ENCODE peak calls at places on chromosomes 16 and 17, in four cellular contexts. N, A, C and E are unnamed samples.
A peak's percentile ranks its signal among the peaks of the same experiment; 100 is the strongest.

GRCh38 chr17:78416791-78417530 is 38.5 kb downstream of the PGS1 start:
- DNase-seq in N (no peak), A (no peak), C (no peak), E (no peak)

GRCh38 chr17:36920032-36921000 is 17.0 kb upstream of the LHX1 start:
- DNase-seq in N (peak; percentile 25), A (peak; percentile 65), C (no peak), E (no peak)

GRCh38 chr16:79508294-79508693 is 92.2 kb downstream of the MAF start:
- DNase-seq in N (no peak), A (no peak), C (no peak), E (peak; percentile 21)

GRCh38 chr16:4373909-4374742 is 2.5 kb downstream of the VASN start:
- DNase-seq in N (no peak), A (no peak), C (no peak), E (no peak)

GRCh38 chr16:56189990-56190902 is 1.0 kb upstream of the GNAO1 start:
- DNase-seq in N (no peak), A (no peak), C (no peak), E (no peak)

GRCh38 chr16:86931410-86931941 is 353.1 kb downstream of the FOXL1 start:
- DNase-seq in N (no peak), A (no peak), C (no peak), E (no peak)

GRCh38 chr17:41284043-41284442 is 8.5 kb downstream of the KRTAP9-7 start:
- DNase-seq in N (no peak), A (no peak), C (no peak), E (no peak)

GRCh38 chr16:11989238-11990160 is 13.0 kb downstream of the SNX29 start:
- DNase-seq in N (no peak), A (no peak), C (no peak), E (peak; percentile 63)

GRCh38 chr16:27754788-27755690 is 205.1 kb downstream of the KATNIP start:
- DNase-seq in N (no peak), A (no peak), C (no peak), E (no peak)

GRCh38 chr16:89805136-89805905 is 11.1 kb downstream of the FANCA start:
- DNase-seq in N (no peak), A (no peak), C (no peak), E (no peak)

GRCh38 chr17:40558651-40559015 is 6.6 kb downstream of the CCR7 start:
- DNase-seq in N (no peak), A (no peak), C (no peak), E (no peak)

GRCh38 chr16:84545114-84545737 is 40.8 kb upstream of the MEAK7 start:
- DNase-seq in N (no peak), A (no peak), C (no peak), E (no peak)

GRCh38 chr17:81132197-81132540 is 33.1 kb upstream of the PVALEF start:
- DNase-seq in N (no peak), A (no peak), C (no peak), E (no peak)